ENCODE peak calls at places on chromosome 22, in nine cellular contexts. X is stimulated activated CD4-positive, alpha-beta T cell treated with anti-CD3 and anti-CD28 coated beads, Interleukin-1b, Interleukin-23, amount 100 ng/mL, for 24 hours; J is AG04450; E is RPMI7951; B is B cell; Z is GM04504; L is tibial artery; W is MV-4-11; Y is activated effector memory CD4-positive, alpha-beta T cell treated with anti-CD3 and anti-CD28 coated beads, Interleukin-2, amount 50 U/mL, for 16 hours. V is an unnamed sample.
A peak's percentile ranks its signal among the peaks of the same experiment; 100 is the strongest.

GRCh38 chr22:44382461-44383038 is 69.8 kb upstream of the SHISAL1 start:
- DNase-seq in Y (no peak), Z (no peak), J (no peak), W (no peak), E (no peak), X (no peak), B (no peak), L (no peak), V (no peak)

GRCh38 chr22:39306456-39307361 is 12.7 kb downstream of the RPL3 start:
- DNase-seq in J (no peak), Y (peak; percentile 77), W (peak; percentile 32), B (no peak), Z (no peak), L (no peak), E (no peak), X (no peak), V (no peak)

GRCh38 chr22:37121887-37122591 is 12.5 kb upstream of the TMPRSS6 start:
- DNase-seq in E (peak; percentile 49), L (no peak), X (peak; percentile 75), J (no peak), B (peak; percentile 71), Y (peak; percentile 96), Z (no peak), W (no peak), V (peak; percentile 72)

GRCh38 chr22:46522743-46523300 is 14.6 kb downstream of the CELSR1 start:
- DNase-seq in B (no peak), X (no peak), E (no peak), Y (no peak), L (no peak), J (no peak), W (no peak), Z (no peak), V (no peak)

GRCh38 chr22:46263208-46263575 is at the start of gene PKDREJ:
- DNase-seq in B (no peak), Z (no peak), J (no peak), L (peak; percentile 64), E (no peak), Y (no peak), W (no peak), X (no peak), V (no peak)

GRCh38 chr22:41984006-41984405 is 14.6 kb upstream of the WBP2NL start:
- DNase-seq in X (no peak), B (no peak), W (no peak), Z (no peak), E (no peak), J (no peak), L (no peak), Y (no peak), V (no peak)

GRCh38 chr22:17430298-17430900 is 61.1 kb downstream of the CECR2 start:
- DNase-seq in W (peak; percentile 46), X (no peak), J (no peak), E (no peak), L (no peak), Z (no peak), B (no peak), Y (no peak), V (no peak)

GRCh38 chr22:30340911-30341685 is 14.4 kb upstream of the TBC1D10A start:
- DNase-seq in J (no peak), W (no peak), L (peak; percentile 89), E (peak; percentile 35), Z (no peak), Y (no peak), B (no peak), X (no peak), V (no peak)

GRCh38 chr22:43136801-43137200 is 6.4 kb downstream of the MCAT start:
- DNase-seq in Z (no peak), W (no peak), J (no peak), E (no peak), L (no peak), Y (no peak), B (no peak), X (no peak), V (no peak)

GRCh38 chr22:39980635-39981034 is 14.1 kb upstream of the FAM83F start:
- DNase-seq in X (no peak), L (no peak), Z (no peak), W (no peak), B (no peak), E (peak; percentile 52), Y (no peak), J (no peak), V (no peak)

GRCh38 chr22:26394787-26395186 is 34.3 kb upstream of the ASPHD2 start:
- DNase-seq in E (no peak), W (no peak), Z (no peak), J (no peak), L (no peak), X (no peak), B (no peak), Y (no peak), V (no peak)

GRCh38 chr22:30863161-30863833 is 105.3 kb downstream of the MORC2 start:
- DNase-seq in E (no peak), W (no peak), Y (peak; percentile 54), B (peak; percentile 10), J (no peak), X (no peak), L (peak; percentile 44), Z (no peak), V (no peak)

GRCh38 chr22:37082251-37082650 is 27.3 kb downstream of the TMPRSS6 start:
- DNase-seq in W (no peak), L (no peak), Z (no peak), B (no peak), Y (peak; percentile 75), X (no peak), E (no peak), J (no peak), V (no peak)

GRCh38 chr22:26068571-26068970 is 100.7 kb upstream of the SEZ6L start:
- DNase-seq in W (no peak), E (peak; percentile 22), X (no peak), B (no peak), Y (no peak), J (no peak), L (no peak), Z (no peak), V (no peak)

GRCh38 chr22:37546436-37547248 is 13.6 kb upstream of the CDC42EP1 start:
- DNase-seq in B (no peak), E (peak; percentile 88), J (no peak), Y (no peak), Z (no peak), L (peak; percentile 93), X (no peak), W (no peak), V (no peak)

GRCh38 chr22:44395116-44396005 is 82.6 kb upstream of the SHISAL1 start:
- DNase-seq in E (no peak), X (no peak), L (peak; percentile 42), J (no peak), Y (peak; percentile 45), B (no peak), W (no peak), Z (no peak), V (no peak)

GRCh38 chr22:40826984-40827741 is 8.0 kb upstream of the SLC25A17 start:
- DNase-seq in B (no peak), L (no peak), Y (no peak), X (no peak), J (no peak), E (no peak), Z (no peak), W (no peak), V (no peak)

GRCh38 chr22:35972559-35972958 is 56.1 kb downstream of the RBFOX2 start:
- DNase-seq in E (no peak), J (no peak), L (no peak), X (no peak), Y (no peak), Z (no peak), B (no peak), W (no peak), V (no peak)

GRCh38 chr22:26502688-26503561 is 9.3 kb downstream of the TFIP11 start:
- DNase-seq in X (no peak), Z (no peak), Y (peak; percentile 80), L (no peak), B (peak; percentile 71), W (peak; percentile 90), J (no peak), E (peak; percentile 41), V (no peak)

GRCh38 chr22:46293591-46294260 is 2.9 kb upstream of the GTSE1 start:
- DNase-seq in L (peak; percentile 80), Y (no peak), J (no peak), W (peak; percentile 76), X (no peak), E (no peak), B (no peak), Z (peak; percentile 62), V (no peak)

GRCh38 chr22:27474711-27475547 is 326.6 kb downstream of the MN1 start:
- DNase-seq in Y (no peak), X (no peak), W (no peak), J (peak; percentile 79), B (no peak), Z (peak; percentile 76), E (peak; percentile 92), L (no peak), V (no peak)

GRCh38 chr22:50059185-50059880 is 1.2 kb upstream of the TTLL8 start:
- DNase-seq in L (no peak), B (peak; percentile 64), Z (no peak), W (no peak), Y (no peak), E (peak; percentile 6), J (no peak), X (no peak), V (no peak)

GRCh38 chr22:39593061-39593930 is 22.7 kb downstream of the CACNA1I start:
- DNase-seq in X (no peak), E (peak; percentile 53), J (no peak), W (no peak), L (no peak), Y (no peak), Z (no peak), B (no peak), V (no peak)

GRCh38 chr22:49295851-49296560 is 531.7 kb downstream of the BRD1 start:
- DNase-seq in J (no peak), W (no peak), X (no peak), Z (no peak), E (no peak), Y (no peak), B (peak; percentile 16), L (peak; percentile 51), V (no peak)

GRCh38 chr22:20423636-20424511 is 13.8 kb downstream of the SCARF2 start:
- DNase-seq in W (no peak), E (no peak), Y (no peak), J (no peak), Z (no peak), X (no peak), B (no peak), L (no peak), V (no peak)

GRCh38 chr22:44535362-44536095 is 37.5 kb upstream of the RTL6 start:
- DNase-seq in E (no peak), X (no peak), L (no peak), J (no peak), B (no peak), Z (no peak), Y (peak; percentile 54), W (no peak), V (no peak)

GRCh38 chr22:37022483-37023337 is 3.2 kb downstream of the MPST start:
- DNase-seq in L (no peak), B (no peak), E (no peak), Y (no peak), Z (no peak), J (no peak), W (no peak), X (no peak), V (no peak)

GRCh38 chr22:44394246-44395115 is 81.7 kb upstream of the SHISAL1 start:
- DNase-seq in Z (no peak), Y (peak; percentile 24), E (no peak), W (no peak), L (peak; percentile 34), X (no peak), J (no peak), B (no peak), V (no peak)

V was measured in activated CD4-positive, alpha-beta T cell treated with anti-CD3 and anti-CD28 coated beads, Interleukin-2, amount 50 U/mL, for 24 hours.